ENCODE peak calls at places on chromosomes 3 and 15, in six cellular contexts. B is thoracic aorta, U is HCT116, D is psoas muscle, O is coronary artery, C is spleen. I is an unnamed sample.

GRCh38 chr3:117734431-117734830 is 1024.9 kb downstream of the TUSC7 start:
- DNase-seq in B (no peak), U (no peak), D (no peak), O (no peak), C (no peak), I (no peak)

GRCh38 chr3:159818399-159818798 is 170.2 kb upstream of the IL12A start:
- DNase-seq in B (no peak), U (no peak), D (peak; percentile 23), O (no peak), C (peak; percentile 78), I (no peak)

GRCh38 chr3:140913728-140914127 is 27.9 kb upstream of the SLC25A36 start:
- DNase-seq in B (no peak), U (no peak), D (no peak), O (no peak), C (no peak), I (no peak)

GRCh38 chr3:67402873-67403272 is 251.5 kb downstream of the SUCLG2 start:
- DNase-seq in B (no peak), U (no peak), D (no peak), O (no peak), C (no peak), I (no peak)

GRCh38 chr3:142846779-142847577 is 41.9 kb downstream of the PCOLCE2 start:
- DNase-seq in B (no peak), U (no peak), D (no peak), O (no peak), C (no peak), I (no peak)

GRCh38 chr15:52360229-52361203 is 64.9 kb upstream of the MYO5C start:
- DNase-seq in B (no peak), U (no peak), D (no peak), O (no peak), C (no peak), I (no peak)

GRCh38 chr15:73056460-73056859 is 4.2 kb downstream of the NEO1 start:
- DNase-seq in B (no peak), U (no peak), D (no peak), O (no peak), C (no peak), I (no peak)

GRCh38 chr3:177420643-177421042 is 223.4 kb upstream of the TBL1XR1 start:
- DNase-seq in B (no peak), U (no peak), D (no peak), O (no peak), C (no peak), I (no peak)

GRCh38 chr15:77739591-77740378 is 107.1 kb upstream of the LINGO1 start:
- DNase-seq in B (no peak), U (no peak), D (no peak), O (no peak), C (no peak), I (no peak)

GRCh38 chr3:138797508-138798038 is 37.2 kb downstream of the PIK3CB start:
- DNase-seq in B (no peak), U (no peak), D (no peak), O (no peak), C (no peak), I (no peak)

GRCh38 chr15:71596672-71597071 is 213.7 kb upstream of the NR2E3 start:
- DNase-seq in B (no peak), U (no peak), D (peak; percentile 22), O (no peak), C (no peak), I (no peak)

GRCh38 chr3:128074851-128075515 is 22.7 kb downstream of the SEC61A1 start:
- DNase-seq in B (no peak), U (no peak), D (no peak), O (peak; percentile 53), C (no peak), I (no peak)

GRCh38 chr3:60758169-60758568 is 493.1 kb downstream of the FHIT start:
- DNase-seq in B (no peak), U (no peak), D (no peak), O (no peak), C (no peak), I (no peak)

GRCh38 chr3:111906667-111907066 is 47.6 kb downstream of the PHLDB2 start:
- DNase-seq in B (no peak), U (no peak), D (no peak), O (no peak), C (no peak), I (no peak)

GRCh38 chr15:58224068-58224467 is 85.9 kb downstream of the AQP9 start:
- DNase-seq in B (no peak), U (no peak), D (peak; percentile 27), O (no peak), C (peak; percentile 80), I (no peak)

GRCh38 chr3:155739154-155739553 is 5.7 kb downstream of the PLCH1 start:
- DNase-seq in B (no peak), U (no peak), D (no peak), O (no peak), C (no peak), I (no peak)

GRCh38 chr3:23600178-23600577 is 205.6 kb upstream of the UBE2E1 start:
- DNase-seq in B (no peak), U (no peak), D (no peak), O (no peak), C (no peak), I (no peak)

GRCh38 chr15:89797678-89798201 is 16.9 kb downstream of the ANPEP start:
- DNase-seq in B (no peak), U (no peak), D (no peak), O (no peak), C (peak; percentile 34), I (peak; percentile 52)

GRCh38 chr3:46632792-46633191 is 20.5 kb downstream of the FAM240A start:
- DNase-seq in B (no peak), U (no peak), D (no peak), O (no peak), C (no peak), I (no peak)

GRCh38 chr3:65752636-65753035 is 286.1 kb downstream of the MAGI1 start:
- DNase-seq in B (no peak), U (no peak), D (no peak), O (no peak), C (no peak), I (no peak)

GRCh38 chr3:164222200-164222599 is 856.1 kb downstream of the SI start:
- DNase-seq in B (no peak), U (no peak), D (no peak), O (no peak), C (no peak), I (no peak)

GRCh38 chr3:194313642-194314430 is 37.3 kb downstream of the CPN2 start:
- DNase-seq in B (no peak), U (no peak), D (peak; percentile 83), O (no peak), C (peak; percentile 74), I (peak; percentile 43)

GRCh38 chr3:4498446-4498845 is 5.3 kb downstream of the ITPR1 start:
- DNase-seq in B (no peak), U (no peak), D (no peak), O (no peak), C (no peak), I (no peak)

GRCh38 chr15:70127288-70127746 is 29.6 kb upstream of the TLE3 start:
- DNase-seq in B (no peak), U (no peak), D (no peak), O (no peak), C (no peak), I (peak; percentile 52)

GRCh38 chr15:43204016-43204901 is 16.6 kb downstream of the EPB42 start:
- DNase-seq in B (no peak), U (peak; percentile 36), D (peak; percentile 44), O (no peak), C (no peak), I (no peak)

GRCh38 chr15:74132681-74133070 is 2.3 kb downstream of the ISLR2 start:
- DNase-seq in B (no peak), U (no peak), D (no peak), O (no peak), C (no peak), I (no peak)

GRCh38 chr3:50298836-50299637 is at the start of the genes HYAL3 and NAA80:
- DNase-seq in B (peak; percentile 99), U (peak; percentile 99), D (peak; percentile 99), O (peak; percentile 100), C (peak; percentile 100), I (peak; percentile 99)
- TF ChIP-seq CTCF in B (peak; percentile 50), U (peak; percentile 11), D (peak; percentile 43), O (peak; percentile 13), C (peak; percentile 70), I (peak; percentile 35)

GRCh38 chr3:150370982-150371381 is 37.1 kb upstream of the TSC22D2 start:
- DNase-seq in B (no peak), U (no peak), D (no peak), O (no peak), C (no peak), I (no peak)

GRCh38 chr3:150370129-150370602 is 37.9 kb upstream of the TSC22D2 start:
- DNase-seq in B (peak; percentile 70), U (peak; percentile 92), D (peak; percentile 18), O (peak; percentile 76), C (no peak), I (peak; percentile 92)

GRCh38 chr3:150372320-150373118 is 35.6 kb upstream of the TSC22D2 start:
- DNase-seq in B (no peak), U (no peak), D (no peak), O (no peak), C (no peak), I (no peak)

GRCh38 chr3:150373234-150373633 is 34.9 kb upstream of the TSC22D2 start:
- DNase-seq in B (no peak), U (no peak), D (no peak), O (no peak), C (no peak), I (no peak)

DNA sequence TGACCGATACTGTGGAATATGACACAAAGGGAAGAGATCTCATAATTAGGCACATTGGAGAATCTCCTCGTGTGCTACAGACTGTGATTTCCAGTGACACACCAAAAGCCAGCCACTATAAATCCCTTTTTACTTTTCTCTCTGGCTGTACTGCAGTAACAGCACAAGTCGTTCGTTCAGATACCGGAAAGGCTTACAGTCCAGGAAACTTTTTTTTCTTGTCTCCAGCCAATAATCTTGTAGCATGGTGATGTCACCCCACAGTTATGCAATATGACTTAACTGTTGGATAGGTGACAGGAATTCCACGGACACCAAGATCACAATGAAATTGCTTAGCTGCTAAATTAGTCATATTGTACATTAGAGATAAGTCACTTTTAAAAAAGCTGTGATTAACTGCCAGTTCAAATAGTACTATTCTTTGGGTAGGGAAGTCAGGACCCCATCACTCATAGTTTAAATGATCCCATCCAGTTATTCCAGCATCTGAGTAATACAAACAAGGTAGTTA is 36.3 kb upstream of the TSC22D2 start:
- DNase-seq in B (peak; percentile 34), U (peak; percentile 87), D (no peak), O (no peak), C (no peak), I (no peak)
- H3K4me3 ChIP-seq in B (peak overlapping the region; percentile 64), U (peak overlapping the region; percentile 40), D (peak overlapping the region; percentile 58), O (peak overlapping the region; percentile 55), C (no peak overlapping the region), I (peak overlapping the region; percentile 32)

GRCh38 chr3:13561967-13562366 is 13.0 kb downstream of the FBLN2 start:
- DNase-seq in B (no peak), U (no peak), D (no peak), O (no peak), C (no peak), I (no peak)
- H3K27ac ChIP-seq in B (no peak overlapping the region), U (no peak overlapping the region), D (no peak overlapping the region), O (no peak overlapping the region), C (no peak overlapping the region), I (no peak overlapping the region)

DNA sequence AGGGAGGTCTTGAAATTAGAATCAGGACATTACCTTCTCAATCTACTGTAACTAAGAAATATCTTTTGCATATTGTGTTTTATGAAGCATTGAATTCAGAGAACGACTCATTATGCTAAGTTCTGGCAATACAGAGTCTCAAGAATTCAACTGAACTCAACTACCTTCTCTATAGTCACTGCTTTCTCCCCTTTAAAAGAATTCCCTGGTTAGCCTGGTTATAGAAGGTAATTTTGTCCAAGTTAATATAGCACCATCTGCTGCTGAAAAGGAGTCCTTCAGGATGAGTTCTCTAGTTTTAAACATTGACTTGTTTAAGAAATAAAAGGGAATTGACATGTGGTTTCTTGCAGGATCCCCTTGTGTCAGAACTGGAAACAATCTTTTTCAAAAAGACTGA is 60.2 kb downstream of the IL16 start:
- DNase-seq in B (no peak), U (peak; percentile 32), D (no peak), O (no peak), C (no peak), I (no peak)
- TF ChIP-seq CTCF in B (no peak), U (peak; percentile 36), D (peak; percentile 33), O (no peak), C (peak; percentile 31), I (peak; percentile 89)

I was measured in RWPE2.